ENCODE peak calls at places on chromosomes 6 and 20, in ten cellular contexts. J, X, O, U, E, A, I, W, Q and R are unnamed samples.

GRCh38 chr6:131060311-131060710 is 2.7 kb downstream of the EPB41L2 start:
- DNase-seq in J (no peak), X (no peak), O (no peak), U (peak), E (no peak), A (no peak), I (no peak), W (no peak), Q (no peak), R (no peak)

GRCh38 chr6:143337201-143337949 is 113.1 kb downstream of the ADAT2 start:
- DNase-seq in J (peak), X (peak), O (peak), U (no peak), E (no peak), A (peak), I (peak), W (no peak), Q (no peak), R (no peak)

GRCh38 chr20:38167851-38168760 is 3.0 kb upstream of the TGM2 start:
- DNase-seq in J (peak), X (no peak), O (peak), U (peak), E (peak), A (peak), I (peak), W (peak), Q (no peak), R (peak)

GRCh38 chr6:33075568-33076405 is at the start of gene HLA-DPB1:
- DNase-seq in J (peak), X (peak), O (peak), U (peak), E (no peak), A (peak), I (no peak), W (peak), Q (no peak), R (no peak)

GRCh38 chr6:36075656-36076055 is 48.0 kb downstream of the MAPK14 start:
- DNase-seq in J (no peak), X (no peak), O (peak), U (no peak), E (no peak), A (no peak), I (no peak), W (no peak), Q (no peak), R (no peak)

GRCh38 chr20:38342196-38342595 is 4.1 kb upstream of the LBP start:
- DNase-seq in J (no peak), X (no peak), O (no peak), U (no peak), E (peak), A (no peak), I (no peak), W (no peak), Q (no peak), R (no peak)

GRCh38 chr20:44401052-44401769 is 45.7 kb downstream of the HNF4A start:
- DNase-seq in J (no peak), X (no peak), O (no peak), U (no peak), E (no peak), A (no peak), I (no peak), W (no peak), Q (no peak), R (no peak)

GRCh38 chr6:21679761-21680265 is 86.3 kb downstream of the SOX4 start:
- DNase-seq in J (peak), X (no peak), O (peak), U (peak), E (no peak), A (no peak), I (no peak), W (peak), Q (no peak), R (peak)

GRCh38 chr6:13328076-13328874 is at the start of gene TBC1D7:
- DNase-seq in J (peak), X (peak), O (peak), U (peak), E (peak), A (peak), I (peak), W (peak), Q (peak), R (peak)
- TF ChIP-seq CTCF in J (peak), X (no peak), O (peak), U (no peak), E (peak), A (peak), I (peak), W (peak), Q (peak), R (peak)

DNA sequence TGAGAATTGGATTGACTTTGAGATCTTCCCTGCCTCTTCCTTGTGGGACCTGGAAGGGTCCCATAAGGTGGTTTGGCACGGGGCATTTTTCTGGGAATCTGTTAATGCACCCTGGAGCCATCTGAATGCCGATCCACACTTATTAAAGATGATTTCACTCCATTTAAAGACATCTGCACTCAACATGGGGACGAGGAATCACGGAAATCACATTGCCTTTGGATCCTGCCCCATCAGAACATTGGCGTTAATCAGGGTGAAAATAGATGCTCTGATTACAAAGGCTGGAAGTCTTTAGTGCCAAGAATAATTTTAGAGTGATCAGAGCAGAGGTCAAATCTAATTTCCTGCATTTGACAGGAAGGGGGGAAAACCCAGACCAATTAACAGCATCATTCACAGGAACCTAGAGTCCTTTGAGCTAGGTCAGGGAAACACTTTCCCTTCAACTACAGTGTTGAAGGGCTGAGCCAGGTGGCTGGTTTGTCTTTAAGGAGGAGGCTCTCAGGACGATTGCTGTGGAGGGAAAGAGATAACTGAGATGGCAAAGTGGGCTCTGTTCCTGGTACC is 112.1 kb downstream of the SCML4 start:
- DNase-seq in J (no peak), X (no peak), O (no peak), U (no peak), E (no peak), A (no peak), I (no peak), W (no peak), Q (no peak), R (no peak)
- H3K4me3 ChIP-seq in J (no peak), X (no peak), O (no peak), U (no peak), E (no peak), A (no peak), I (no peak), W (no peak), Q (no peak), R (no peak)

GRCh38 chr20:3330046-3330741 is 77.3 kb downstream of the DNAAF9 start:
- DNase-seq in J (peak), X (no peak), O (no peak), U (no peak), E (no peak), A (no peak), I (no peak), W (no peak), Q (no peak), R (no peak)
- TF ChIP-seq CTCF in J (peak), X (no peak), O (peak), U (no peak), E (no peak), A (no peak), I (no peak), W (no peak), Q (no peak), R (no peak)

GRCh38 chr6:155042983-155043382 is 47.9 kb downstream of the TIAM2 start:
- DNase-seq in J (no peak), X (no peak), O (no peak), U (no peak), E (no peak), A (no peak), I (no peak), W (no peak), Q (no peak), R (no peak)
- H3K4me3 ChIP-seq in J (no peak), X (no peak), O (no peak), U (no peak), E (no peak), A (no peak), I (no peak), W (no peak), Q (no peak), R (no peak)